ENCODE peak calls at places on chromosome 21, in seven cellular contexts. F is cardiac muscle cell, A is pancreas, J is nephron progenitor cell, H is choroid plexus epithelial cell, Y is endodermal cell, X is thoracic aorta. E is an unnamed sample.

GRCh38 chr21:39330001-39330400 is 16.6 kb upstream of the BRWD1 start:
- DNase-seq in F (no peak), X (no peak), Y (no peak), H (no peak), J (no peak), A (no peak), E (no peak)

GRCh38 chr21:33296156-33296555 is 28.6 kb upstream of the IFNAR1 start:
- DNase-seq in Y (no peak), F (no peak), A (no peak), J (no peak), X (no peak), H (no peak), E (no peak)

GRCh38 chr21:46597896-46598343 is 7.0 kb downstream of the S100B start:
- DNase-seq in Y (peak), J (no peak), F (no peak), H (no peak), A (no peak), X (no peak), E (peak)

GRCh38 chr21:22711636-22712035 is 1713.4 kb downstream of the NCAM2 start:
- DNase-seq in F (peak), H (peak), X (no peak), Y (no peak), J (no peak), A (no peak), E (no peak)

GRCh38 chr21:24897883-24898282 is 709.4 kb downstream of the MRPL39 start:
- DNase-seq in F (no peak), J (no peak), X (no peak), H (no peak), A (no peak), Y (no peak), E (no peak)

GRCh38 chr21:34889537-34890257 is 159.4 kb downstream of the RUNX1 start:
- DNase-seq in Y (peak), F (peak), H (peak), A (peak), J (peak), X (no peak), E (peak)

GRCh38 chr21:42400525-42400924 is 3.2 kb upstream of the UBASH3A start:
- DNase-seq in A (no peak), H (peak), F (peak), J (no peak), Y (no peak), X (no peak), E (no peak)

GRCh38 chr21:20424943-20425342 is 573.3 kb upstream of the NCAM2 start:
- DNase-seq in F (no peak), X (no peak), J (no peak), H (no peak), Y (peak), A (no peak), E (no peak)

GRCh38 chr21:38813554-38813953 is 7.8 kb downstream of the ETS2 start:
- DNase-seq in X (no peak), A (no peak), Y (no peak), J (no peak), H (no peak), F (no peak), E (no peak)

GRCh38 chr21:38863291-38863690 is 57.6 kb downstream of the ETS2 start:
- DNase-seq in Y (no peak), J (no peak), X (no peak), F (no peak), H (no peak), A (no peak), E (no peak)

GRCh38 chr21:42236693-42237092 is 17.8 kb downstream of the ABCG1 start:
- DNase-seq in J (no peak), Y (no peak), F (no peak), H (no peak), X (no peak), A (no peak), E (no peak)

GRCh38 chr21:25569084-25569483 is 38.2 kb downstream of the MRPL39 start:
- DNase-seq in J (no peak), Y (no peak), X (no peak), H (peak), A (no peak), F (no peak), E (no peak)

GRCh38 chr21:39670741-39671140 is 58.0 kb downstream of the B3GALT5 start:
- DNase-seq in X (no peak), J (no peak), A (no peak), H (no peak), F (no peak), Y (peak), E (no peak)

GRCh38 chr21:36005018-36005417 is 55.3 kb downstream of the SETD4 start:
- DNase-seq in A (no peak), X (no peak), J (no peak), F (no peak), Y (no peak), H (peak), E (no peak)

GRCh38 chr21:32256873-32257620 is 21.8 kb downstream of the MIS18A start:
- DNase-seq in J (peak), Y (peak), H (peak), A (peak), X (peak), F (peak), E (no peak)

GRCh38 chr21:32260130-32260529 is 18.7 kb downstream of the MIS18A start:
- DNase-seq in H (no peak), F (no peak), Y (no peak), J (no peak), X (no peak), A (no peak), E (no peak)

GRCh38 chr21:32256226-32256625 is 22.6 kb downstream of the MIS18A start:
- DNase-seq in A (no peak), Y (peak), J (no peak), F (no peak), H (no peak), X (no peak), E (no peak)

GRCh38 chr21:32261929-32262328 is 16.9 kb downstream of the MIS18A start:
- DNase-seq in Y (no peak), H (no peak), J (no peak), A (no peak), X (no peak), F (no peak), E (no peak)

GRCh38 chr21:32257952-32258785 is 20.7 kb downstream of the MIS18A start:
- DNase-seq in X (no peak), H (peak), A (peak), J (peak), F (peak), Y (peak), E (peak)
- TF ChIP-seq CTCF in X (peak), H (peak), A (peak), J (peak), F (peak), Y (peak), E (peak)

GRCh38 chr21:37223804-37224345 is 43.3 kb downstream of the VPS26C start:
- DNase-seq in X (no peak), J (no peak), A (no peak), Y (no peak), H (no peak), F (no peak), E (no peak)

GRCh38 chr21:37220433-37220980 is 46.6 kb downstream of the VPS26C start:
- DNase-seq in J (no peak), Y (no peak), X (no peak), F (peak), H (peak), A (peak), E (no peak)

GRCh38 chr21:37224861-37225260 is 42.3 kb downstream of the VPS26C start:
- DNase-seq in J (no peak), A (no peak), H (no peak), Y (no peak), F (no peak), X (no peak), E (no peak)

GRCh38 chr21:37219766-37220432 is 47.2 kb downstream of the VPS26C start:
- DNase-seq in F (peak), J (no peak), H (peak), A (no peak), Y (no peak), X (no peak), E (no peak)

DNA sequence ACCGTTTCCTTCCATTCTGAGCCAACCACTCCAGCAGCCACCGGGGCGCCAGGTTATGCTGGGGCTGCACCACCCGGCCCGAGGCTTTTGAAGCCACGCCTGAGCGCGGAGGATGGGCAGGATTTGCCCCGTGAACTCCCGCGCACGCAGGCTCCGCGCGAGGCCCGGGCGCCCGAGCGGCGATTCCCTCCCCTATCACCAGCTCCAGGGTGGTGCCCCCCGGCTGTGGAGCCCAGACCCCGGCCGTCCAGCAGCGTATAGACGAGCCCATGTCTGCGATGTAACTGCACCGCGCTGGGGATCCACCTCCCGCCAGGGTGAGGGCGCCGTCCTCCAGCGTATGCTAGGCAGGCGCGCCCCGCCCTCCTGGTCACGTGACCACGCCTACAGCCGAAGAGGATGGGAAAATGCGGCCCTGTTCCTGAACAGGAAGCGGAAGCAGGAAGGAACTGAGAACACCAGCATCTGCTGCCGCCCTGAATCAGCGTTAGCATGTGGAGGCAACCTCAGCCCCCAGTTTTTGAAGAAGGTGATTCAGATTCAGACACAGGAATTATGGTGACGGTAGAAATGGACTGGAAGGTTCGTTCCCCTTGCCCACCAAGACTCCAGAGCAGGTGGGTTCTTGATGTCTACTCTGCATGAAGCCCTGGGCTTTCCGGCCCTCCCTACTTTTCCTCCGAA is 46.0 kb downstream of the VPS26C start:
- DNase-seq in H (peak), F (peak), A (peak), X (peak), Y (peak), J (peak), E (peak)
- TF ChIP-seq CTCF in H (peak), F (peak), A (no peak), X (no peak), Y (peak), J (no peak), E (peak)

DNA sequence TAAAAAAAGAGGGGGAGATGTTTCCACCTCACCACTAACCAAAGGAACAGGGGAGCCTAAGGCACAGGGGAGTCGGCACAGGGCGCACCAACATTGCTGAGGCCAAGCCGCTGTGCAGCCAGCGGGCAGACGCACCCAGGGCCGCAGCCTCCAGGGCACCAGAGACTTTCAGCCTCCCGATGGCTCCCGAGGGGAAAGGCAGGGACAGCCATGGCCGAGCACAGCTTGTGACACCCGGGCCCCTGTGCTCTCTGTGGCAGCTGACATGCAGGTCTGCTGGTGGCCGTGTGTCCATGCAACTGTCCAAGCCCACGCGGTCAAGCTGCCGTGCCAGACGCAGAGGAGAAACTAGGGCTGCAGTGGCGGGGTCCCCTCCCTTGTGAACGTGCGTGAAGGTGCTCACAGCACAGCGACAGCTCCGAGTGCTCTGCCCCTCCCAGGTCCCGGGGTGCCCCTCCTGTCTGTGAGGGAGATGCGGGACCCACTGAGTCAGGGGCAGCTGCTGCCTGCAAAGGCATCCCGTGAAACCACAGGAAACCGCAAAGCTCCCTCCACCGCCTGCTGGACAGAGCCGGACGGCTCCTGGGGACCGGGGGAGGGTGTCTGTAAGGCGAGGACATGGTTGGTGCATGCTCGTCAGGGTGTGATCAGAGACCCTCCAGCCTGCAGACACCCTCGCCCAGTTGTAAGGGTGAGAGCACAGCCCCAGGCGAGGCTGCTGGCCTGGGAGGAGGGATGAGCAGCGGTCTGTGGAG is 2.5 kb downstream of the KRTAP10-11 start:
- DNase-seq in X (no peak), F (no peak), J (no peak), H (no peak), Y (no peak), A (no peak), E (no peak)
- TF ChIP-seq CTCF in X (no peak), F (no peak), J (no peak), H (no peak), Y (no peak), A (no peak), E (no peak)

DNA sequence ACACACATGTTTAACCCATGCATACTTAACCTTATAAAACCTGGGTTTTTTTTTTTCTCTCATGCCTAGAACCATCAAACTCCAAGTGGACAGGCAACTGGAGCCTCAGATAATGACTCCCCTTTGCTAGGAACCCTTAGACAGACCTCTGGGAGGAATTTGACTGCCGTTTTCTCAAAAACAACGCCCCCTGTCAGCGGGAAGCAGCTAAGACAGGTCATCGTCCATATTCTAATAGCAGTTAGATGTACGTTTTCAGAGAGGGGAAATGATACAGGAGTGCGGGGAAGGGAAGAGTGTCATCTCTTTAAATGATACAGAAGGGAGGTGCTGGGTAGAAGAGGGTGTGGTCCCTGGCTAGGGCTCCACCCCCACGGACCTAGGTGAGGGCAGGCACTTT is 34.7 kb downstream of the LRRC3 start:
- DNase-seq in A (no peak), H (no peak), Y (no peak), F (no peak), X (no peak), J (no peak), E (no peak)
- TF ChIP-seq CTCF in A (no peak), H (peak), Y (peak), F (peak), X (no peak), J (no peak), E (no peak)

DNA sequence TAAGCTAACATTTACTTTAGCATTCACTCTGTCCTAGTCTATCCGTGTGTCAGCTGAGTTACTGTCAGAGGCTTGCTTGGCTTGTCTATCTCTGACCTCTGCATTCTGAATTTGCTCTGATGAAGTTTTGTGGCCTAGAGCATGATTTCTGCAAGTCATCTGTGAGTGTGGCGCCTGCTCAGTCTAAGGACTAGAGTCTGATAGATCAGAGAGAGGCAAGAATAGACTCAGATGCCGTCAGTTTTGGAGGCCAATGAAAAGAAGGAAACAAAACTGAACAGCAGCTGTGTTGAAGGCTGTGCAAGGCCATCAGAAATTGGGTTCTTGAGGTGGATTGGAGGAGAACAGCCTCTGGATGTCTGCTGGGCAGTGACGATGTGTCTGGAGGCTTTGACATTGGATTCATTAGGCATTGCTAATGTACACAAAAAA is 573.1 kb downstream of the USP25 start:
- DNase-seq in J (no peak), A (no peak), X (no peak), F (peak), H (peak), Y (no peak), E (no peak)
- TF ChIP-seq CTCF in J (no peak), A (no peak), X (no peak), F (no peak), H (no peak), Y (no peak), E (no peak)

DNA sequence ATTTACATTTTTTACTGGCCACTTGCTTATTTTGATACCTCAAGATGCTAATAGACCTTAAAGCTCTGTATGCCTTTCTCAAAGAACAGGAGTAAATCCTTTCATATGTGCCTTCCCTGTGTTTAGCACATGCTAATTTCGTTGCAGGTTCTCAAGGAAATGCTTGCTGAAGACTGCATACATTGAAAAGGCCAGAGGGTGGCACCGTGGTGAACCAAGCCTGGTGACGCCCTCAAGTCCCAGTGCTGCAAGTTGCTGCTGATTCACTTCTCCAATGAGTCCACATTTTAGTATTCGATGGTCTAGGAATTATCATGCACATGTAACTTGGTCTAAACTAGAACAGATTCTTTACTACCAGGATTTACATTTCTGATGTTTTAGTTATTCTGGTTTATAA is 94.1 kb downstream of the CLDN17 start:
- DNase-seq in Y (peak), J (peak), A (no peak), H (peak), X (no peak), F (peak), E (no peak)
- TF ChIP-seq CTCF in Y (peak), J (peak), A (peak), H (peak), X (no peak), F (peak), E (no peak)

GRCh38 chr21:15520811-15521643 is 208.8 kb upstream of the USP25 start:
- DNase-seq in X (no peak), Y (no peak), F (no peak), A (no peak), J (no peak), H (peak), E (no peak)
- TF ChIP-seq CTCF in X (no peak), Y (peak), F (peak), A (no peak), J (peak), H (peak), E (no peak)

GRCh38 chr21:45082715-45083114 is 8.3 kb downstream of the ADARB1 start:
- DNase-seq in H (no peak), X (no peak), F (no peak), J (no peak), Y (peak), A (no peak), E (no peak)
- TF ChIP-seq CTCF in H (no peak), X (no peak), F (no peak), J (no peak), Y (no peak), A (no peak), E (no peak)

GRCh38 chr21:41071410-41071809 is 96.5 kb upstream of the BACE2 start:
- DNase-seq in F (no peak), X (no peak), Y (peak), H (no peak), J (peak), A (no peak), E (no peak)
- TF ChIP-seq CTCF in F (no peak), X (no peak), Y (peak), H (no peak), J (no peak), A (no peak), E (no peak)